ENCODE peak calls at places on chromosomes 6 and 20, in six cellular contexts. R is fibroblast of lung; U is tibial nerve; J is T-helper 17 cell; E is GM04504; Q is activated naive CD8-positive, alpha-beta T cell treated with anti-CD3 and anti-CD28 coated beads, Interleukin-2, amount 10 ng/mL, durations not matched to agents 7 days and 5 days. M is an unnamed sample.

GRCh38 chr6:16468991-16469615 is 230.7 kb downstream of the GMPR start:
- DNase-seq in J (no peak), U (no peak), E (no peak), R (no peak), Q (no peak), M (no peak)

GRCh38 chr6:3813150-3813780 is 35.9 kb upstream of the FAM50B start:
- DNase-seq in R (no peak), Q (no peak), U (no peak), J (no peak), E (no peak), M (peak)

GRCh38 chr6:111912904-111913303 is 39.7 kb upstream of the FYN start:
- DNase-seq in R (no peak), J (no peak), Q (no peak), U (no peak), E (no peak), M (no peak)

GRCh38 chr20:4962257-4962855 is 39.0 kb downstream of the SLC23A2 start:
- DNase-seq in R (no peak), Q (peak), U (no peak), E (no peak), J (peak), M (no peak)

GRCh38 chr20:63978319-63979220 is 872 bp downstream of the SAMD10 start:
- DNase-seq in J (no peak), U (no peak), E (no peak), R (no peak), Q (peak), M (peak)

GRCh38 chr6:117264487-117265424 is 602 bp upstream of the VGLL2 start:
- DNase-seq in Q (peak), R (peak), J (no peak), E (no peak), U (no peak), M (peak)

GRCh38 chr20:45985573-45985972 is 13.6 kb upstream of the ZNF335 start:
- DNase-seq in U (no peak), Q (no peak), R (no peak), E (no peak), J (no peak), M (no peak)

GRCh38 chr6:18837013-18837412 is 449.9 kb downstream of the RNF144B start:
- DNase-seq in Q (no peak), R (no peak), E (no peak), J (no peak), U (no peak), M (no peak)

GRCh38 chr6:36200998-36201596 is 4.6 kb downstream of the BRPF3 start:
- DNase-seq in J (no peak), R (no peak), Q (no peak), E (no peak), U (no peak), M (no peak)

GRCh38 chr6:56093776-56094175 is 153.6 kb downstream of the COL21A1 start:
- DNase-seq in Q (no peak), U (no peak), E (no peak), J (no peak), R (no peak), M (no peak)

M was measured in astrocyte of the hippocampus.